ENCODE peak calls at places on chromosome 20, in seven cellular contexts. One of them, this sample, is unnamed.

GRCh38 chr20:51862796-51863195 is 60.5 kb upstream of the SALL4 start:
- DNase-seq in stomach: no peak
- DNase-seq in tibial nerve: no peak
- DNase-seq in vagina: no peak
- DNase-seq in heart left ventricle: no peak
- DNase-seq in Peyer's patch: no peak
- DNase-seq in gastrocnemius medialis: no peak
- DNase-seq in this sample: no peak

GRCh38 chr20:52524865-52525264 is 333.3 kb upstream of the ZFP64 start:
- DNase-seq in tibial nerve: no peak
- DNase-seq in Peyer's patch: no peak
- DNase-seq in gastrocnemius medialis: no peak
- DNase-seq in vagina: no peak
- DNase-seq in heart left ventricle: no peak
- DNase-seq in stomach: no peak
- DNase-seq in this sample: no peak

GRCh38 chr20:49792006-49792405 is 20.6 kb upstream of the SLC9A8 start:
- DNase-seq in gastrocnemius medialis: no peak
- DNase-seq in tibial nerve: no peak
- DNase-seq in stomach: no peak
- DNase-seq in Peyer's patch: no peak
- DNase-seq in heart left ventricle: no peak
- DNase-seq in vagina: no peak
- DNase-seq in this sample: no peak

GRCh38 chr20:7748624-7749023 is 191.6 kb downstream of the HAO1 start:
- DNase-seq in Peyer's patch: no peak
- DNase-seq in tibial nerve: no peak
- DNase-seq in stomach: no peak
- DNase-seq in heart left ventricle: no peak
- DNase-seq in vagina: no peak
- DNase-seq in gastrocnemius medialis: no peak
- DNase-seq in this sample: no peak

GRCh38 chr20:20454850-20455627 is 87.1 kb downstream of the INSM1 start:
- DNase-seq in Peyer's patch: no peak
- DNase-seq in gastrocnemius medialis: no peak
- DNase-seq in tibial nerve: no peak
- DNase-seq in stomach: no peak
- DNase-seq in heart left ventricle: no peak
- DNase-seq in vagina: no peak
- DNase-seq in this sample: no peak

GRCh38 chr20:2688041-2688591 is 4.5 kb upstream of the EBF4 start:
- DNase-seq in Peyer's patch: peak
- DNase-seq in vagina: no peak
- DNase-seq in gastrocnemius medialis: no peak
- DNase-seq in tibial nerve: no peak
- DNase-seq in heart left ventricle: no peak
- DNase-seq in stomach: peak
- DNase-seq in this sample: no peak

GRCh38 chr20:24018796-24019195 is 30.2 kb upstream of the GGTLC1 start:
- DNase-seq in stomach: no peak
- DNase-seq in Peyer's patch: no peak
- DNase-seq in vagina: no peak
- DNase-seq in heart left ventricle: no peak
- DNase-seq in gastrocnemius medialis: no peak
- DNase-seq in tibial nerve: no peak
- DNase-seq in this sample: no peak

GRCh38 chr20:19815553-19815991 is 57.5 kb downstream of the RIN2 start:
- DNase-seq in heart left ventricle: peak
- DNase-seq in gastrocnemius medialis: no peak
- DNase-seq in stomach: no peak
- DNase-seq in tibial nerve: peak
- DNase-seq in vagina: no peak
- DNase-seq in Peyer's patch: peak
- DNase-seq in this sample: no peak

GRCh38 chr20:45629496-45630100 is at the start of gene WFDC10A:
- DNase-seq in tibial nerve: no peak
- DNase-seq in gastrocnemius medialis: peak
- DNase-seq in Peyer's patch: peak
- DNase-seq in vagina: no peak
- DNase-seq in stomach: peak
- DNase-seq in heart left ventricle: peak
- DNase-seq in this sample: no peak

GRCh38 chr20:62222972-62223371 is 2.9 kb upstream of the HRH3 start:
- DNase-seq in vagina: no peak
- DNase-seq in heart left ventricle: no peak
- DNase-seq in stomach: no peak
- DNase-seq in gastrocnemius medialis: no peak
- DNase-seq in tibial nerve: no peak
- DNase-seq in Peyer's patch: no peak
- DNase-seq in this sample: no peak

GRCh38 chr20:32975698-32976674 is 28.2 kb downstream of the SUN5 start:
- DNase-seq in vagina: no peak
- DNase-seq in heart left ventricle: peak
- DNase-seq in stomach: no peak
- DNase-seq in gastrocnemius medialis: no peak
- DNase-seq in Peyer's patch: no peak
- DNase-seq in tibial nerve: no peak
- DNase-seq in this sample: no peak

GRCh38 chr20:57387945-57388351 is 3.2 kb upstream of the RBM38 start:
- DNase-seq in vagina: no peak
- DNase-seq in stomach: peak
- DNase-seq in tibial nerve: no peak
- DNase-seq in heart left ventricle: no peak
- DNase-seq in gastrocnemius medialis: no peak
- DNase-seq in Peyer's patch: no peak
- DNase-seq in this sample: peak

GRCh38 chr20:25042531-25043498 is 15.1 kb downstream of the ACSS1 start:
- DNase-seq in stomach: peak
- DNase-seq in heart left ventricle: peak
- DNase-seq in gastrocnemius medialis: no peak
- DNase-seq in vagina: no peak
- DNase-seq in Peyer's patch: peak
- DNase-seq in tibial nerve: no peak
- DNase-seq in this sample: no peak

GRCh38 chr20:24034820-24035219 is 46.2 kb upstream of the GGTLC1 start:
- DNase-seq in vagina: no peak
- DNase-seq in Peyer's patch: no peak
- DNase-seq in stomach: no peak
- DNase-seq in heart left ventricle: no peak
- DNase-seq in tibial nerve: no peak
- DNase-seq in gastrocnemius medialis: no peak
- DNase-seq in this sample: no peak

GRCh38 chr20:33843854-33844253 is 32.7 kb downstream of the CHMP4B start:
- DNase-seq in stomach: no peak
- DNase-seq in gastrocnemius medialis: no peak
- DNase-seq in tibial nerve: no peak
- DNase-seq in heart left ventricle: peak
- DNase-seq in Peyer's patch: no peak
- DNase-seq in vagina: no peak
- DNase-seq in this sample: no peak

GRCh38 chr20:47558699-47559098 is 57.0 kb downstream of the NCOA3 start:
- DNase-seq in vagina: no peak
- DNase-seq in gastrocnemius medialis: no peak
- DNase-seq in Peyer's patch: no peak
- DNase-seq in tibial nerve: no peak
- DNase-seq in stomach: no peak
- DNase-seq in heart left ventricle: no peak
- DNase-seq in this sample: no peak

GRCh38 chr20:47360489-47361267 is 4.2 kb upstream of the ZMYND8 start:
- DNase-seq in Peyer's patch: peak
- DNase-seq in tibial nerve: peak
- DNase-seq in gastrocnemius medialis: peak
- DNase-seq in stomach: peak
- DNase-seq in heart left ventricle: peak
- DNase-seq in vagina: no peak
- DNase-seq in this sample: peak

GRCh38 chr20:51460569-51461265 is 81.8 kb downstream of the NFATC2 start:
- DNase-seq in heart left ventricle: no peak
- DNase-seq in gastrocnemius medialis: no peak
- DNase-seq in stomach: no peak
- DNase-seq in tibial nerve: no peak
- DNase-seq in vagina: no peak
- DNase-seq in Peyer's patch: peak
- DNase-seq in this sample: no peak

DNA sequence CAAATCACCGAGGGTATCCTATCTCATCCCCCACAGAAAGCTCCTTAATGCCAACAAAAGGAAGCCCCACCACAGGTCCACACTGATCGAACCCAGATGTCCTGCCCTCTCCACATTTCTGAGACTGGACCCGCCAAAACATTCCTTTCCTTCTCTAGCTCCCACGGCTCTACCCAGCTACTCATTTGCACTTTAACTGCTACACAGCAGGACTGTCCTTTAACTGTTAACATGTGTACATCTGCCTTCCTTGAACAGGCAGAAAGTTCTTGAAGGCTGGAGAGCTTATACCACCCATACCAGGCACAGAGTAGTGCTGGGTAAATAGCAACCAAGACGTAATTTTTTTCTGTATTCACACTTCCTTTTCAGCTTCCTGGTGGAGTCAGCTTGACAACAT is 68.6 kb downstream of the TRMT6 start:
- DNase-seq in tibial nerve: no peak
- DNase-seq in heart left ventricle: no peak
- DNase-seq in gastrocnemius medialis: no peak
- DNase-seq in vagina: no peak
- DNase-seq in stomach: no peak
- DNase-seq in Peyer's patch: no peak
- DNase-seq in this sample: no peak
- TF ChIP-seq POLR2A in tibial nerve: no peak
- TF ChIP-seq POLR2A in heart left ventricle: no peak
- TF ChIP-seq POLR2A in gastrocnemius medialis: no peak
- TF ChIP-seq POLR2A in vagina: no peak
- TF ChIP-seq POLR2A in stomach: no peak
- TF ChIP-seq POLR2A in Peyer's patch: no peak
- TF ChIP-seq POLR2A in this sample: no peak

DNA sequence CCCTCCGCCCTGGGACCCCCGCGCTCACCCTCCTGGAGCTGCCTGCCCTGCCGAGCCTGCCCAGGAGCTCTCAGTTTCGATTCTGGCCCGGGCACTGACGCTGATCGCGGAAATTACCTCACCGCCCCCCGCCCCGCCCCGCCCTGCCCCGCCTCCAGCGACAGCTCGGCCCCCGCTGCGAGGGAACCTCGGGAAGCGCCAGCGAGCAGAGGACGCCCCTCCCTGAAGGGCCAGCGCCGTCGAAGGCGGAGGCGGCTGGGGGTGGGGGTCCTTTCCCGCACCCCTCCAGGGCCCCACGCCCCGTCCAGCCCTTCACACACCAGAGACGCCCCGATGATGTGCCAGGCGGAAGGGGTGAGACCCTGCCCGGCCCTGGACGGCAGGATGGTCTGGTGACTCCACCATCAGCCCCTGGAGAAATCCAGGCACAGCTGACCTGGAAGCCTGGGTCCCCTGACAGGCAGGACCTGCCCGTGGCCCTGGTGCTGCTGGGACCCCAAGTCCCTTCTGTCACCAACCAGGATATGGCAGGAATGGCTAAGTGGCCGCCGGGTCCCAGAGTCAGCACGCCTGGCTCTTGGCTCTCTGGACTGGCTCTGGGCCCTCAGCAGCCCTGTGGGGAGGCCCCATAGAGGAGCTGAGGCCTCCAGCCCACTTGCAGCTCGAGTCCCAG is at the start of gene HELZ2:
- DNase-seq in vagina: no peak
- DNase-seq in heart left ventricle: peak
- DNase-seq in Peyer's patch: peak
- DNase-seq in stomach: peak
- DNase-seq in gastrocnemius medialis: no peak
- DNase-seq in tibial nerve: peak
- DNase-seq in this sample: peak
- TF ChIP-seq POLR2A in vagina: no peak
- TF ChIP-seq POLR2A in heart left ventricle: no peak
- TF ChIP-seq POLR2A in Peyer's patch: no peak
- TF ChIP-seq POLR2A in stomach: no peak
- TF ChIP-seq POLR2A in gastrocnemius medialis: peak
- TF ChIP-seq POLR2A in tibial nerve: no peak
- TF ChIP-seq POLR2A in this sample: no peak

GRCh38 chr20:63525968-63526367 is 5.4 kb downstream of the PPDPF start:
- DNase-seq in gastrocnemius medialis: no peak
- DNase-seq in tibial nerve: no peak
- DNase-seq in stomach: no peak
- DNase-seq in vagina: no peak
- DNase-seq in heart left ventricle: no peak
- DNase-seq in Peyer's patch: no peak
- DNase-seq in this sample: no peak
- TF ChIP-seq POLR2A in gastrocnemius medialis: no peak
- TF ChIP-seq POLR2A in tibial nerve: no peak
- TF ChIP-seq POLR2A in stomach: no peak
- TF ChIP-seq POLR2A in vagina: no peak
- TF ChIP-seq POLR2A in heart left ventricle: no peak
- TF ChIP-seq POLR2A in Peyer's patch: no peak
- TF ChIP-seq POLR2A in this sample: no peak

GRCh38 chr20:17939622-17940446 is 28.8 kb downstream of the SNX5 start:
- DNase-seq in gastrocnemius medialis: no peak
- DNase-seq in stomach: no peak
- DNase-seq in Peyer's patch: no peak
- DNase-seq in vagina: no peak
- DNase-seq in heart left ventricle: no peak
- DNase-seq in tibial nerve: no peak
- DNase-seq in this sample: no peak
- TF ChIP-seq POLR2A in gastrocnemius medialis: no peak
- TF ChIP-seq POLR2A in stomach: no peak
- TF ChIP-seq POLR2A in Peyer's patch: no peak
- TF ChIP-seq POLR2A in vagina: no peak
- TF ChIP-seq POLR2A in heart left ventricle: no peak
- TF ChIP-seq POLR2A in tibial nerve: no peak
- TF ChIP-seq POLR2A in this sample: no peak